ENCODE peak calls at places on chromosomes 11 and 22, in four cellular contexts. One of them, this sample, is unnamed.

GRCh38 chr11:33735426-33736147 is 636 bp downstream of the CD59 start:
- DNase-seq in heart right ventricle: peak
- DNase-seq in nephron progenitor cell: no peak
- DNase-seq in HCT116: no peak
- DNase-seq in this sample: no peak

GRCh38 chr11:79332017-79332416 is 108.8 kb downstream of the TENM4 start:
- DNase-seq in heart right ventricle: no peak
- DNase-seq in nephron progenitor cell: no peak
- DNase-seq in HCT116: no peak
- DNase-seq in this sample: no peak

GRCh38 chr11:87819141-87819540 is 356.1 kb downstream of the RAB38 start:
- DNase-seq in heart right ventricle: no peak
- DNase-seq in nephron progenitor cell: no peak
- DNase-seq in HCT116: no peak
- DNase-seq in this sample: no peak

GRCh38 chr11:72604256-72604655 is 70.0 kb downstream of the PDE2A start:
- DNase-seq in heart right ventricle: no peak
- DNase-seq in nephron progenitor cell: no peak
- DNase-seq in HCT116: no peak
- DNase-seq in this sample: no peak

GRCh38 chr11:122584670-122585069 is 70.9 kb upstream of the UBASH3B start:
- DNase-seq in heart right ventricle: no peak
- DNase-seq in nephron progenitor cell: no peak
- DNase-seq in HCT116: no peak
- DNase-seq in this sample: no peak

GRCh38 chr11:69054397-69055211 is 5.9 kb downstream of the TPCN2 start:
- DNase-seq in heart right ventricle: no peak
- DNase-seq in nephron progenitor cell: no peak
- DNase-seq in HCT116: no peak
- DNase-seq in this sample: no peak

GRCh38 chr11:124538019-124538418 is 5.4 kb downstream of the OR8B12 start:
- DNase-seq in heart right ventricle: no peak
- DNase-seq in nephron progenitor cell: no peak
- DNase-seq in HCT116: no peak
- DNase-seq in this sample: no peak

GRCh38 chr22:21593406-21594232 is 26.1 kb downstream of the UBE2L3 start:
- DNase-seq in heart right ventricle: peak
- DNase-seq in nephron progenitor cell: peak
- DNase-seq in HCT116: no peak
- DNase-seq in this sample: no peak

GRCh38 chr11:64268687-64269379 is 15.6 kb downstream of the BAD start:
- DNase-seq in heart right ventricle: peak
- DNase-seq in nephron progenitor cell: peak
- DNase-seq in HCT116: no peak
- DNase-seq in this sample: no peak

GRCh38 chr11:104200688-104201087 is 36.7 kb upstream of the PDGFD start:
- DNase-seq in heart right ventricle: no peak
- DNase-seq in nephron progenitor cell: no peak
- DNase-seq in HCT116: no peak
- DNase-seq in this sample: no peak

GRCh38 chr22:23237841-23238240 is 57.5 kb downstream of the BCR start:
- DNase-seq in heart right ventricle: no peak
- DNase-seq in nephron progenitor cell: no peak
- DNase-seq in HCT116: no peak
- DNase-seq in this sample: no peak

GRCh38 chr22:35384567-35384966 is 3.7 kb downstream of the HMOX1 start:
- DNase-seq in heart right ventricle: no peak
- DNase-seq in nephron progenitor cell: no peak
- DNase-seq in HCT116: no peak
- DNase-seq in this sample: no peak

GRCh38 chr11:116930177-116930576 is 92.8 kb upstream of the APOA1 start:
- DNase-seq in heart right ventricle: no peak
- DNase-seq in nephron progenitor cell: no peak
- DNase-seq in HCT116: no peak
- DNase-seq in this sample: no peak

GRCh38 chr11:61834278-61835004 is 6.3 kb downstream of the FADS2 start:
- DNase-seq in heart right ventricle: peak
- DNase-seq in nephron progenitor cell: no peak
- DNase-seq in HCT116: no peak
- DNase-seq in this sample: peak

GRCh38 chr11:77814848-77815247 is 5.7 kb downstream of the RSF1 start:
- DNase-seq in heart right ventricle: no peak
- DNase-seq in nephron progenitor cell: no peak
- DNase-seq in HCT116: no peak
- DNase-seq in this sample: no peak

GRCh38 chr11:107561688-107562087 is 3.8 kb downstream of the ALKBH8 start:
- DNase-seq in heart right ventricle: no peak
- DNase-seq in nephron progenitor cell: no peak
- DNase-seq in HCT116: no peak
- DNase-seq in this sample: no peak

GRCh38 chr11:74546752-74547151 is 45.6 kb upstream of the POLD3 start:
- DNase-seq in heart right ventricle: no peak
- DNase-seq in nephron progenitor cell: no peak
- DNase-seq in HCT116: no peak
- DNase-seq in this sample: no peak

GRCh38 chr11:70128435-70128906 is 50.4 kb downstream of the ANO1 start:
- DNase-seq in heart right ventricle: no peak
- DNase-seq in nephron progenitor cell: peak
- DNase-seq in HCT116: peak
- DNase-seq in this sample: no peak

GRCh38 chr11:117544431-117544830 is 216.8 kb downstream of the CEP164 start:
- DNase-seq in heart right ventricle: no peak
- DNase-seq in nephron progenitor cell: no peak
- DNase-seq in HCT116: no peak
- DNase-seq in this sample: peak

GRCh38 chr11:82085493-82085892 is 648.2 kb downstream of the FAM181B start:
- DNase-seq in heart right ventricle: no peak
- DNase-seq in nephron progenitor cell: no peak
- DNase-seq in HCT116: no peak
- DNase-seq in this sample: no peak

GRCh38 chr11:96238563-96239166 is 104.3 kb downstream of the MAML2 start:
- DNase-seq in heart right ventricle: no peak
- DNase-seq in nephron progenitor cell: no peak
- DNase-seq in HCT116: no peak
- DNase-seq in this sample: no peak

GRCh38 chr22:31206896-31207687 is 5.0 kb upstream of the LIMK2 start:
- DNase-seq in heart right ventricle: peak
- DNase-seq in nephron progenitor cell: no peak
- DNase-seq in HCT116: no peak
- DNase-seq in this sample: no peak

GRCh38 chr11:66011239-66011784 is 496 bp upstream of the CST6 start:
- DNase-seq in heart right ventricle: no peak
- DNase-seq in nephron progenitor cell: no peak
- DNase-seq in HCT116: peak
- DNase-seq in this sample: no peak

GRCh38 chr11:88683024-88683423 is 345.5 kb upstream of the CTSC start:
- DNase-seq in heart right ventricle: no peak
- DNase-seq in nephron progenitor cell: no peak
- DNase-seq in HCT116: no peak
- DNase-seq in this sample: no peak

GRCh38 chr11:74031310-74031676 is 22.4 kb upstream of the UCP3 start:
- DNase-seq in heart right ventricle: no peak
- DNase-seq in nephron progenitor cell: no peak
- DNase-seq in HCT116: no peak
- DNase-seq in this sample: no peak

GRCh38 chr22:17707526-17707925 is 66.7 kb downstream of the BID start:
- DNase-seq in heart right ventricle: no peak
- DNase-seq in nephron progenitor cell: no peak
- DNase-seq in HCT116: no peak
- DNase-seq in this sample: no peak

GRCh38 chr11:74726547-74727182 is 4.6 kb downstream of the CHRDL2 start:
- DNase-seq in heart right ventricle: peak
- DNase-seq in nephron progenitor cell: peak
- DNase-seq in HCT116: peak
- DNase-seq in this sample: no peak

GRCh38 chr11:65558002-65558784 is at the start of gene LTBP3:
- DNase-seq in heart right ventricle: peak
- DNase-seq in nephron progenitor cell: peak
- DNase-seq in HCT116: no peak
- DNase-seq in this sample: peak

GRCh38 chr11:48083427-48083826 is 103.1 kb downstream of the PTPRJ start:
- DNase-seq in heart right ventricle: no peak
- DNase-seq in nephron progenitor cell: no peak
- DNase-seq in HCT116: no peak
- DNase-seq in this sample: no peak

GRCh38 chr11:78786086-78786485 is 211.4 kb upstream of the NARS2 start:
- DNase-seq in heart right ventricle: no peak
- DNase-seq in nephron progenitor cell: peak
- DNase-seq in HCT116: no peak
- DNase-seq in this sample: no peak

GRCh38 chr11:74035264-74035663 is 26.4 kb upstream of the UCP3 start:
- DNase-seq in heart right ventricle: no peak
- DNase-seq in nephron progenitor cell: no peak
- DNase-seq in HCT116: no peak
- DNase-seq in this sample: no peak

GRCh38 chr11:1199689-1200610 is 22.9 kb upstream of the MUC5B start:
- DNase-seq in heart right ventricle: no peak
- DNase-seq in nephron progenitor cell: no peak
- DNase-seq in HCT116: no peak
- DNase-seq in this sample: peak

GRCh38 chr11:19595840-19596751 is 116.5 kb upstream of the NAV2 start:
- DNase-seq in heart right ventricle: peak
- DNase-seq in nephron progenitor cell: no peak
- DNase-seq in HCT116: no peak
- DNase-seq in this sample: no peak

GRCh38 chr11:65210748-65211147 is 29.0 kb downstream of the CAPN1 start:
- DNase-seq in heart right ventricle: no peak
- DNase-seq in nephron progenitor cell: no peak
- DNase-seq in HCT116: no peak
- DNase-seq in this sample: no peak

DNA sequence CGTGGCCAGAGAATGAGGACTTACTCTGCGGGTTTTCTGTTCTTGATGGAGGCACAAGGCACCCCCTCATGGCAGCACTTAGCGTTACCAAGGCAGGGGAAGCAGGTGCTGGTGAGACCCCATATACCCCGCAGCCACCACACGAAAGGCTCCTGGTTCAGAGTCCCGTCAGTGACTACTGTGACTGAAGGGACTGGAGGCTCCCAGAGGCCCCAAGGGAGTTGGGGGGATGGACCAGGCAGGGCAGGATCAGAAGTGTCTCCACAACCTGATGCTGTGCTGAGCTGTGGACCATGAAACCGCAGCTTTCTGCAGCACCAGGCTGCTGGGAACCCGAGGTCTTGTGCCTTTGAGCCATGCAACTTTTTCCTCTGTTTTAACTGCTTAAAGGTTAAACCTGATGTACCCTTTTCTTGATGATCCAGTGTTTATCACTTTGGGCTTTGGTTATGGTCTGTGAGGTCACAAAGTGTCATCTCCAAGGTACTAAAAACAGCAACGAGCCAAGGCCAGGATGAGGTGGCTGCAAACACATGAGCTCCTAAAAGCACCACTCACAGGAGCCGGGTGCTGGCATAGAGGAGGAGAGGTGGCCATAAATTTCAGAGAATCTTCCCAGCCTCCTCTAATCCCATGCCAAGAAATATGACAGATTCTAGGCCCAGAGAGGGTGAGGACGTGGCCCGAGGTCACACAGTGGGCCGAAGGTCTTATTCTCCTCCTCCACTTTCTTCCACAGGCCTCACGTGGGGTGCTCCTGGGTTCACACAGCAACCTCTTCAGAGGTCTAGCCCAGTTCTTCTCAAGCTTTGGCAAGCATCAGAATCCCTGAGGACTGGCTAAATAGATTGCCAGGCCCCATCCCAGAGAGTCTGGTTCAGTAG is 4.2 kb upstream of the LRRC32 start:
- DNase-seq in heart right ventricle: no peak
- DNase-seq in nephron progenitor cell: no peak
- DNase-seq in HCT116: no peak
- DNase-seq in this sample: no peak
- TF ChIP-seq CTCF in heart right ventricle: no peak
- TF ChIP-seq CTCF in nephron progenitor cell: no peak
- TF ChIP-seq CTCF in HCT116: no peak
- TF ChIP-seq CTCF in this sample: peak

DNA sequence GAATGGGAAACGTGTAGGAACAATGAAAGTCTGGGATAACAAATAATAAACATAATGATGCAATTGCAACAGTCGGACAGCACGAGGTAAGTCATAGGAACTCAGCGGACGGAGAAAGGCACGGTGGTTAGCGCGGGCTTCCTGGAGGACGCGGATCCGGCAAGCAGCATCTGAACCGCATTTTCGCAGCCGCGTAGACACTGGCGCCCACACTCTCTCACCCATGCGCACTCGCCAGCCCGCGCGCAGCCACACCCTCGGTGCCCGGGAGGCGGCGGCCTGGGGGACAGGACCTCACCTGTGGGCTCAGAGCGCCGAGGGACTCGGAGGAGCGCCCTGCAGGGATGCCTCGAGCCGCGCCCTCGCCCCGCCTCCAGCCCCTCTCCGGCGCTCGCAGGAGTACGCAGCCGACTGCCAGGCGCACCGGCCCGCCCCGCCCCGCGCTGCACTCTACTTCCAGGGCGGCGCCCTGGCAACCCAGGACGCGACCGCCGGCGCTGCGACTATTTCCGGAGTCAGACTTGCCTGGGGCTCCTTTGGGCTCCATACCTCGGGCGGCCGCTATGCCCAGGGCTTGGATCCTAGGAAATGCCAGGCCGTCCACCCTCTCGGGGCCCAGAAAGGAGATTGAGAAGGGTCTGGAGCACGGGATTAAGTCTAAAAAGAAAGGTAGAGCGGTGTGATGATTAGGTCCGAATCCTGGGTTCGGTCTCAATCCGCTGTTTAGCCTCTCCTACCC is at the start of gene TTLL1:
- DNase-seq in heart right ventricle: peak
- DNase-seq in nephron progenitor cell: peak
- DNase-seq in HCT116: peak
- DNase-seq in this sample: no peak
- TF ChIP-seq CTCF in heart right ventricle: peak
- TF ChIP-seq CTCF in nephron progenitor cell: no peak
- TF ChIP-seq CTCF in HCT116: no peak
- TF ChIP-seq CTCF in this sample: peak

GRCh38 chr11:71370895-71371673 is 77.1 kb downstream of the DHCR7 start:
- DNase-seq in heart right ventricle: no peak
- DNase-seq in nephron progenitor cell: no peak
- DNase-seq in HCT116: no peak
- DNase-seq in this sample: no peak

GRCh38 chr11:71373791-71374454 is 74.3 kb downstream of the DHCR7 start:
- DNase-seq in heart right ventricle: no peak
- DNase-seq in nephron progenitor cell: no peak
- DNase-seq in HCT116: no peak
- DNase-seq in this sample: no peak

GRCh38 chr11:71370020-71370747 is 78.0 kb downstream of the DHCR7 start:
- DNase-seq in heart right ventricle: no peak
- DNase-seq in nephron progenitor cell: no peak
- DNase-seq in HCT116: no peak
- DNase-seq in this sample: no peak

GRCh38 chr11:71371674-71372069 is 76.5 kb downstream of the DHCR7 start:
- DNase-seq in heart right ventricle: no peak
- DNase-seq in nephron progenitor cell: no peak
- DNase-seq in HCT116: no peak
- DNase-seq in this sample: no peak

GRCh38 chr11:71372693-71373657 is 75.2 kb downstream of the DHCR7 start:
- DNase-seq in heart right ventricle: no peak
- DNase-seq in nephron progenitor cell: no peak
- DNase-seq in HCT116: peak
- DNase-seq in this sample: no peak
- TF ChIP-seq CTCF in heart right ventricle: peak
- TF ChIP-seq CTCF in nephron progenitor cell: peak
- TF ChIP-seq CTCF in HCT116: peak
- TF ChIP-seq CTCF in this sample: peak

GRCh38 chr22:40156001-40156516 is 21.7 kb upstream of the TNRC6B start:
- DNase-seq in heart right ventricle: no peak
- DNase-seq in nephron progenitor cell: no peak
- DNase-seq in HCT116: peak
- DNase-seq in this sample: no peak
- TF ChIP-seq CTCF in heart right ventricle: no peak
- TF ChIP-seq CTCF in nephron progenitor cell: no peak
- TF ChIP-seq CTCF in HCT116: peak
- TF ChIP-seq CTCF in this sample: peak